ENCODE peak calls at places on chromosomes 2 and 18, in nine cellular contexts. S is CD8-positive, alpha-beta T cell; E is heart left ventricle; M is H1; D is heart right ventricle; V is Panc1; I is IMR-90; X is transverse colon; T is fibroblast of lung. A is an unnamed sample.

GRCh38 chr2:168962636-168963035 is 61.5 kb downstream of the G6PC2 start:
- DNase-seq in X (no peak), V (no peak), D (no peak), T (no peak), M (no peak), S (no peak), E (no peak), I (no peak), A (no peak)

GRCh38 chr2:240437861-240438809 is 2.7 kb downstream of the GPC1 start:
- DNase-seq in S (peak; percentile 77), T (peak; percentile 62), E (peak; percentile 77), M (peak; percentile 86), D (peak; percentile 76), V (peak; percentile 36), X (peak; percentile 62), I (peak; percentile 42), A (no peak)

GRCh38 chr2:231392431-231393148 is 2.9 kb upstream of the B3GNT7 start:
- DNase-seq in I (no peak), V (no peak), S (no peak), T (no peak), D (no peak), M (no peak), E (no peak), X (no peak), A (no peak)

GRCh38 chr18:3012920-3013810 is at the start of gene LPIN2:
- DNase-seq in E (peak; percentile 99), I (peak; percentile 96), T (peak; percentile 98), S (peak; percentile 98), V (peak; percentile 67), X (peak; percentile 100), M (peak; percentile 92), D (peak; percentile 100), A (peak; percentile 89)

GRCh38 chr2:99275882-99276281 is 20.4 kb upstream of the LYG2 start:
- DNase-seq in X (no peak), S (no peak), I (no peak), D (no peak), T (no peak), M (no peak), V (no peak), E (no peak), A (no peak)

GRCh38 chr2:233857511-233858118 is 3.3 kb upstream of the HJURP start:
- DNase-seq in D (no peak), M (peak; percentile 89), V (no peak), X (peak; percentile 67), T (no peak), E (no peak), I (no peak), S (peak; percentile 66), A (no peak)

GRCh38 chr2:231016576-231017249 is 20.6 kb upstream of the C2orf72 start:
- DNase-seq in T (peak; percentile 15), M (no peak), I (no peak), X (no peak), D (no peak), V (no peak), S (no peak), E (no peak), A (no peak)

GRCh38 chr2:178325268-178325667 is 125.7 kb downstream of the PRKRA start:
- DNase-seq in D (no peak), E (no peak), T (no peak), M (no peak), S (no peak), I (no peak), V (no peak), X (no peak), A (no peak)

GRCh38 chr18:11574545-11574944 is 34.9 kb upstream of the SLC35G4 start:
- DNase-seq in X (no peak), E (no peak), T (no peak), I (no peak), M (no peak), D (no peak), S (no peak), V (no peak), A (no peak)
- H3K4me3 ChIP-seq in X (no peak overlapping the region), E (no peak overlapping the region), T (no peak overlapping the region), I (no peak overlapping the region), M (no peak overlapping the region), D (no peak overlapping the region), S (no peak overlapping the region), V (no peak overlapping the region), A (no peak overlapping the region)

DNA sequence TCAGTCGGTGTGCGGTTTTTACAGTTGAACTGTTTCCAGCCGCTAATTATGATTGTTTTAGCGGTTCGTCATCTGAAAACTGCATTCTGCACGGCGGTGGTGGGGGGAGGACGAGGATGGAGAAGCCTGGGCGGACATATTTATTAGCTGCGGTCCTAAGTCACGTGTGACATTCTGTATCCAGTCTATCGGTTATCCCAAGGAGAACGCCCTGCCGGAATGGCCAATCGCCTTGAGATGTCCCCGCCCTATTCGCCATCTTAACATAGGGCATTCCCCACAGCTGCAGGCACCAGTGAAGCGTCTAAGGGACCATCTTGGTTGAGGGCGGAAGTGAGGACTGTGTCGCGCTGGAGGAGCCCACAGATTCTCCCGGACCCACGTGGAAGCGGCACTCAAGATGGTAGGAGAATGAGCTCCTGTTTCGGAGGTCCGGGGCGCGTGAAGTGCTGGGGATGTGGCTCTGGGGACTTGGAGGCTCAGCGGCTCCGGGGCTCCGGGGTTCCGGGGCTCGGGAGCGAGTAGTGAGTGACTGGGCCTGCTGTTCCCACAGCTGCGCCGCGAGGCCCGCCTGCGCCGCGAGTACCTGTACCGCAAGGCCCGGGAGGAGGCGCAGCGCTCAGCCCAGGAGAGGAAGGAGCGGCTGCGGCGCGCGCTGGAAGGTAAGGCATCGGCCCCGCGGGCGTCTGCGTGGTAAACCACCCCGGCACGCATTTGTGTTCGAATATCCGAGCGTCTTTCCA is at the start of gene IMP4:
- DNase-seq in M (peak; percentile 89), V (peak; percentile 98), I (peak; percentile 100), E (peak; percentile 98), D (peak; percentile 89), T (peak; percentile 100), S (peak; percentile 93), X (peak; percentile 97), A (peak; percentile 95)
- TF ChIP-seq CTCF in M (peak; percentile 32), V (no peak), I (peak; percentile 25), E (peak; percentile 39), D (no peak), T (peak; percentile 37), S (no peak), X (peak; percentile 44), A (no peak)

GRCh38 chr18:22165603-22166069 is 3.8 kb upstream of the GATA6 start:
- DNase-seq in V (no peak), I (no peak), M (peak; percentile 55), E (no peak), T (no peak), D (no peak), X (no peak), S (no peak), A (no peak)

GRCh38 chr18:22165049-22165602 is 4.3 kb upstream of the GATA6 start:
- DNase-seq in M (peak; percentile 73), I (no peak), D (peak; percentile 34), V (no peak), E (peak; percentile 33), X (no peak), T (no peak), S (no peak), A (no peak)

GRCh38 chr18:22163432-22163831 is 6.0 kb upstream of the GATA6 start:
- DNase-seq in D (no peak), T (no peak), S (no peak), I (no peak), V (no peak), X (no peak), M (no peak), E (no peak), A (no peak)

GRCh38 chr18:22166070-22166972 is 3.1 kb upstream of the GATA6 start:
- DNase-seq in X (peak; percentile 77), E (peak; percentile 79), I (no peak), T (peak; percentile 47), S (no peak), V (no peak), D (peak; percentile 70), M (peak; percentile 53), A (no peak)

DNA sequence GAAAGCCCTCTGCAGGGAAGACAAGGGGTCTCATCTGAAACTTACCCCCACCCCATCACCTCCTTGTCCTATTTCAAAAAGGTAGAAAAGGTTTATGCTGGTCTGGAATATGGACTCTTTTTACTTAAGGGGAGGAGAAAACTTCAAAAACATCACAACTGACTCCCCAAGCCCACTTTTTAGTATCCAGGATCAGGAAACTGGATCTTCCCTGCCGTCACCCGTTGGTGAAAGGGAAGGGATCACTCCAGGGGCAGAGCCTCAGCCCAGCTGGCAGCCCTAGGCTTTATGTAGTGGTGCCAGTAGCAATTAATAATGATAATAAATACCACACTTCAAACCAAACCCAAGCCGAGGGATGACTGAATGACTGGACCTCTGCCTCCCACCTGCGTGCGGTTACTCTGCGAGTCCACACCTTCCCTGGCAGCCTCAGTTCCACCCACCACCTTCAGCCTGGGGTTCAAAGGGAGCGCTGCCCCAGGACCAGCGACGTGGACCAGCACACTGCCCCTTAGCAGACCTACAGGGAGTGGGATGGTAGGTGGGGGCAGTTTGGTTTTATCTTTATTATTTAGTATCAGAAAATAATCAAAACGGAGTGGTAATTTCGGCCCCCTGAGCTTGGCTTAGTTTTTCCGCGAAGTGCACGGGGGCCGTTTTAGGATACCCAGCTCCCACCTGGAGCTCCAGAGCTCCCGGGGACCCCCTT is 4.9 kb upstream of the GATA6 start:
- DNase-seq in D (no peak), E (no peak), V (no peak), S (no peak), T (no peak), I (no peak), X (peak; percentile 26), M (no peak), A (no peak)
- H3K27ac ChIP-seq in D (peak overlapping the region; percentile 100), E (peak overlapping the region; percentile 100), V (no peak overlapping the region), S (no peak overlapping the region), T (no peak overlapping the region), I (no peak overlapping the region), X (peak overlapping the region; percentile 94), M (no peak overlapping the region), A (no peak overlapping the region)

GRCh38 chr18:48407358-48407757 is 1.8 kb downstream of the ZBTB7C start:
- DNase-seq in M (no peak), E (no peak), V (no peak), I (no peak), S (no peak), T (no peak), X (no peak), D (no peak), A (no peak)

GRCh38 chr18:48410095-48410920 is 1.1 kb upstream of the ZBTB7C start:
- DNase-seq in S (peak; percentile 51), V (no peak), D (peak; percentile 94), I (peak; percentile 72), T (peak; percentile 79), M (peak; percentile 94), E (peak; percentile 95), X (peak; percentile 91), A (peak; percentile 9)

GRCh38 chr18:48408111-48408726 is 964 bp downstream of the ZBTB7C start:
- DNase-seq in D (peak; percentile 27), I (no peak), X (no peak), M (no peak), E (peak; percentile 44), V (no peak), S (no peak), T (peak; percentile 13), A (no peak)

GRCh38 chr18:48408727-48409590 is at the start of gene ZBTB7C:
- DNase-seq in E (peak; percentile 56), X (peak; percentile 28), T (no peak), M (peak; percentile 71), S (no peak), D (peak; percentile 42), V (no peak), I (no peak), A (no peak)

DNA sequence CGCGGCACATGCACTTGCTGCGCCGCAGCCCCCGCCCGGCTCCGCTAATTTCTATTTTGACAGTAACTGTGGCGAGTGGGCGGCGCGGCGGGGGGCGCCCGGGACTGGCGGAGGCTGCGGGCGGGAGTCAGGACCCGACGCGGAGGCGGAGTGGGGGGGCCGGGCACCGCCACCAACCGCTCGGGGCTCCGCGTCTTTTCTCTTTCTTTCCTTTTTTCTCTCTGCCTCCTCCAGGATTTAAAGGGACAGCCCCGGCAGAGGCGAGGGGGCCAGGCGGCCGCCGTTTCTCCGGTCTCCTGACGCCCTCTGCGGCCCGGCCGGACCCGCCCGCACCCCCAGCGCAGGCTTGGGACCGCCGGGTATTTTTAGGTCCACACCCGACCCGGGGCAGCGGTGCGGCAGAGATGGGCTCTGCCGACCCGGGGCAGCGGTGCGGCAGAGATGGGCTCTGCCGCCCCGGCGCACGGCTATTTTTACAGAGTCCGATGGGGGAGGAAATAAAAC is 460 bp upstream of the ZBTB7C start:
- DNase-seq in T (peak; percentile 23), M (peak; percentile 71), E (peak; percentile 60), X (no peak), I (no peak), S (no peak), V (no peak), D (peak; percentile 54), A (no peak)
- H3K4me3 ChIP-seq in T (peak overlapping the region; percentile 62), M (peak overlapping the region; percentile 67), E (peak overlapping the region; percentile 79), X (peak overlapping the region; percentile 74), I (peak overlapping the region; percentile 49), S (peak overlapping the region; percentile 44), V (peak overlapping the region; percentile 65), D (peak overlapping the region; percentile 56), A (peak overlapping the region; percentile 74)

A was measured in esophagus squamous epithelium.